ENCODE peak calls at places on chromosome 3, in four cellular contexts. One of them, this sample, is unnamed.

GRCh38 chr3:122694966-122695365 is 14.3 kb downstream of the PARP14 start:
- DNase-seq in Kasumi-1: no peak
- DNase-seq in NCI-H748 treated with DMSO at 0.1 percent for 48 hours: no peak
- DNase-seq in lung: no peak
- DNase-seq in this sample: no peak

GRCh38 chr3:190709351-190709773 is 153.1 kb downstream of the GMNC start:
- DNase-seq in Kasumi-1: no peak
- DNase-seq in lung: no peak
- DNase-seq in NCI-H748 treated with DMSO at 0.1 percent for 48 hours: no peak
- DNase-seq in this sample: no peak

GRCh38 chr3:100662113-100662823 is 47.0 kb upstream of the TFG start:
- DNase-seq in NCI-H748 treated with DMSO at 0.1 percent for 48 hours: no peak
- DNase-seq in Kasumi-1: no peak
- DNase-seq in lung: no peak
- DNase-seq in this sample: no peak

GRCh38 chr3:58613236-58614132 is 36.3 kb upstream of the FAM107A start:
- DNase-seq in lung: no peak
- DNase-seq in Kasumi-1: no peak
- DNase-seq in NCI-H748 treated with DMSO at 0.1 percent for 48 hours: no peak
- DNase-seq in this sample: no peak

GRCh38 chr3:98513136-98513535 is 9.6 kb downstream of the CLDND1 start:
- DNase-seq in NCI-H748 treated with DMSO at 0.1 percent for 48 hours: no peak
- DNase-seq in lung: no peak
- DNase-seq in Kasumi-1: no peak
- DNase-seq in this sample: no peak

GRCh38 chr3:126213376-126214044 is 33.1 kb upstream of the ALDH1L1 start:
- DNase-seq in Kasumi-1: no peak
- DNase-seq in NCI-H748 treated with DMSO at 0.1 percent for 48 hours: no peak
- DNase-seq in lung: no peak
- DNase-seq in this sample: no peak

GRCh38 chr3:185764168-185764988 is 60.5 kb downstream of the IGF2BP2 start:
- DNase-seq in lung: no peak
- DNase-seq in Kasumi-1: no peak
- DNase-seq in NCI-H748 treated with DMSO at 0.1 percent for 48 hours: no peak
- DNase-seq in this sample: no peak

GRCh38 chr3:133377396-133377795 is 22.5 kb upstream of the BFSP2 start:
- DNase-seq in NCI-H748 treated with DMSO at 0.1 percent for 48 hours: peak
- DNase-seq in Kasumi-1: peak
- DNase-seq in lung: no peak
- DNase-seq in this sample: peak

GRCh38 chr3:182521339-182521738 is 272.0 kb upstream of the ATP11B start:
- DNase-seq in NCI-H748 treated with DMSO at 0.1 percent for 48 hours: no peak
- DNase-seq in lung: no peak
- DNase-seq in Kasumi-1: no peak
- DNase-seq in this sample: no peak

GRCh38 chr3:188868803-188869202 is 303.0 kb upstream of the TPRG1 start:
- DNase-seq in NCI-H748 treated with DMSO at 0.1 percent for 48 hours: no peak
- DNase-seq in Kasumi-1: no peak
- DNase-seq in lung: peak
- DNase-seq in this sample: peak

GRCh38 chr3:15330031-15330596 is 2.3 kb downstream of the SH3BP5 start:
- DNase-seq in NCI-H748 treated with DMSO at 0.1 percent for 48 hours: no peak
- DNase-seq in lung: no peak
- DNase-seq in Kasumi-1: no peak
- DNase-seq in this sample: no peak

GRCh38 chr3:169044341-169045113 is 619.0 kb downstream of the MECOM start:
- DNase-seq in lung: no peak
- DNase-seq in NCI-H748 treated with DMSO at 0.1 percent for 48 hours: no peak
- DNase-seq in Kasumi-1: no peak
- DNase-seq in this sample: no peak

GRCh38 chr3:53334742-53335141 is 12.6 kb downstream of the DCP1A start:
- DNase-seq in lung: no peak
- DNase-seq in NCI-H748 treated with DMSO at 0.1 percent for 48 hours: no peak
- DNase-seq in Kasumi-1: no peak
- DNase-seq in this sample: no peak

GRCh38 chr3:46970391-46971091 is 6.0 kb downstream of the CCDC12 start:
- DNase-seq in lung: no peak
- DNase-seq in Kasumi-1: no peak
- DNase-seq in NCI-H748 treated with DMSO at 0.1 percent for 48 hours: no peak
- DNase-seq in this sample: no peak

GRCh38 chr3:136817448-136817847 is 1.5 kb upstream of the SLC35G2 start:
- DNase-seq in lung: no peak
- DNase-seq in Kasumi-1: no peak
- DNase-seq in NCI-H748 treated with DMSO at 0.1 percent for 48 hours: no peak
- DNase-seq in this sample: no peak

GRCh38 chr3:111955876-111956275 is 22.9 kb upstream of the ABHD10 start:
- DNase-seq in lung: no peak
- DNase-seq in Kasumi-1: no peak
- DNase-seq in NCI-H748 treated with DMSO at 0.1 percent for 48 hours: no peak
- DNase-seq in this sample: no peak

GRCh38 chr3:142210144-142210543 is 15.2 kb downstream of the GK5 start:
- DNase-seq in NCI-H748 treated with DMSO at 0.1 percent for 48 hours: no peak
- DNase-seq in Kasumi-1: no peak
- DNase-seq in lung: no peak
- DNase-seq in this sample: no peak

GRCh38 chr3:121153851-121154250 is 245.8 kb downstream of the STXBP5L start:
- DNase-seq in NCI-H748 treated with DMSO at 0.1 percent for 48 hours: no peak
- DNase-seq in lung: no peak
- DNase-seq in Kasumi-1: no peak
- DNase-seq in this sample: no peak

GRCh38 chr3:172082269-172082668 is 42.9 kb downstream of the FNDC3B start:
- DNase-seq in NCI-H748 treated with DMSO at 0.1 percent for 48 hours: no peak
- DNase-seq in Kasumi-1: no peak
- DNase-seq in lung: no peak
- DNase-seq in this sample: no peak

GRCh38 chr3:60081381-60082095 is 1031.7 kb upstream of the CFAP20DC start:
- DNase-seq in Kasumi-1: peak
- DNase-seq in lung: no peak
- DNase-seq in NCI-H748 treated with DMSO at 0.1 percent for 48 hours: no peak
- DNase-seq in this sample: no peak

GRCh38 chr3:43468141-43468540 is 153.7 kb downstream of the ANO10 start:
- DNase-seq in Kasumi-1: no peak
- DNase-seq in NCI-H748 treated with DMSO at 0.1 percent for 48 hours: no peak
- DNase-seq in lung: no peak
- DNase-seq in this sample: no peak

GRCh38 chr3:15933439-15934144 is 135.8 kb upstream of the ANKRD28 start:
- DNase-seq in NCI-H748 treated with DMSO at 0.1 percent for 48 hours: no peak
- DNase-seq in Kasumi-1: no peak
- DNase-seq in lung: no peak
- DNase-seq in this sample: no peak

GRCh38 chr3:13261908-13262307 is 158.2 kb downstream of the NUP210 start:
- DNase-seq in NCI-H748 treated with DMSO at 0.1 percent for 48 hours: no peak
- DNase-seq in Kasumi-1: no peak
- DNase-seq in lung: no peak
- DNase-seq in this sample: no peak

GRCh38 chr3:65004795-65005295 is 317.0 kb upstream of the ADAMTS9 start:
- DNase-seq in Kasumi-1: no peak
- DNase-seq in lung: no peak
- DNase-seq in NCI-H748 treated with DMSO at 0.1 percent for 48 hours: no peak
- DNase-seq in this sample: no peak

GRCh38 chr3:125213946-125214542 is 1.5 kb upstream of the SLC12A8 start:
- DNase-seq in Kasumi-1: no peak
- DNase-seq in NCI-H748 treated with DMSO at 0.1 percent for 48 hours: no peak
- DNase-seq in lung: no peak
- DNase-seq in this sample: no peak

GRCh38 chr3:15299036-15299435 is 33.4 kb downstream of the SH3BP5 start:
- DNase-seq in NCI-H748 treated with DMSO at 0.1 percent for 48 hours: no peak
- DNase-seq in Kasumi-1: no peak
- DNase-seq in lung: no peak
- DNase-seq in this sample: no peak

GRCh38 chr3:152197937-152198336 is 70.8 kb upstream of the MBNL1 start:
- DNase-seq in NCI-H748 treated with DMSO at 0.1 percent for 48 hours: no peak
- DNase-seq in lung: no peak
- DNase-seq in Kasumi-1: no peak
- DNase-seq in this sample: no peak

GRCh38 chr3:88219138-88219792 is 69.5 kb downstream of the C3orf38 start:
- DNase-seq in lung: peak
- DNase-seq in Kasumi-1: peak
- DNase-seq in NCI-H748 treated with DMSO at 0.1 percent for 48 hours: peak
- DNase-seq in this sample: peak

GRCh38 chr3:18890459-18890858 is 257.9 kb upstream of the KCNH8 start:
- DNase-seq in NCI-H748 treated with DMSO at 0.1 percent for 48 hours: no peak
- DNase-seq in lung: no peak
- DNase-seq in Kasumi-1: no peak
- DNase-seq in this sample: no peak

GRCh38 chr3:14725015-14725431 is 50.1 kb downstream of the C3orf20 start:
- DNase-seq in lung: no peak
- DNase-seq in Kasumi-1: no peak
- DNase-seq in NCI-H748 treated with DMSO at 0.1 percent for 48 hours: no peak
- DNase-seq in this sample: no peak

GRCh38 chr3:177789500-177789899 is 592.2 kb upstream of the TBL1XR1 start:
- DNase-seq in Kasumi-1: no peak
- DNase-seq in lung: no peak
- DNase-seq in NCI-H748 treated with DMSO at 0.1 percent for 48 hours: no peak
- DNase-seq in this sample: no peak

GRCh38 chr3:66431494-66431893 is 69.3 kb downstream of the LRIG1 start:
- DNase-seq in lung: no peak
- DNase-seq in NCI-H748 treated with DMSO at 0.1 percent for 48 hours: no peak
- DNase-seq in Kasumi-1: no peak
- DNase-seq in this sample: no peak

GRCh38 chr3:138197058-138197457 is 10.0 kb downstream of the ARMC8 start:
- DNase-seq in Kasumi-1: peak
- DNase-seq in NCI-H748 treated with DMSO at 0.1 percent for 48 hours: no peak
- DNase-seq in lung: no peak
- DNase-seq in this sample: no peak

This sample was measured in NCI-H1105 treated with DMSO at 0.1 percent for 48 hours.